ENCODE peak calls at places on chromosomes 12 and 14, in seven cellular contexts. X, F, Z, C, G, J and N are unnamed samples.

GRCh38 chr12:32896438-32897275 is at the start of gene PKP2:
- DNase-seq in X (peak; percentile 36), F (peak; percentile 92), Z (peak; percentile 97), C (peak; percentile 81), G (peak; percentile 92), J (no peak), N (no peak)

GRCh38 chr12:89228466-89228865 is 123.8 kb downstream of the DUSP6 start:
- DNase-seq in X (no peak), F (no peak), Z (no peak), C (no peak), G (no peak), J (no peak), N (no peak)

GRCh38 chr14:55915464-55915863 is 202.7 kb upstream of the PELI2 start:
- DNase-seq in X (peak; percentile 19), F (no peak), Z (no peak), C (no peak), G (no peak), J (no peak), N (no peak)

GRCh38 chr12:27843714-27844245 is 63.7 kb upstream of the MANSC4 start:
- DNase-seq in X (no peak), F (peak; percentile 33), Z (no peak), C (no peak), G (no peak), J (no peak), N (no peak)

GRCh38 chr14:61872452-61872851 is 110.2 kb downstream of the SNAPC1 start:
- DNase-seq in X (no peak), F (no peak), Z (no peak), C (no peak), G (no peak), J (peak; percentile 14), N (no peak)

GRCh38 chr12:60689137-60689536 is 1093.3 kb downstream of the SLC16A7 start:
- DNase-seq in X (no peak), F (no peak), Z (peak; percentile 72), C (no peak), G (no peak), J (peak; percentile 2), N (no peak)

GRCh38 chr12:63410197-63410596 is 258.1 kb downstream of the DPY19L2 start:
- DNase-seq in X (peak; percentile 83), F (no peak), Z (no peak), C (no peak), G (no peak), J (no peak), N (no peak)

GRCh38 chr12:70724444-70724843 is 87.2 kb upstream of the PTPRB start:
- DNase-seq in X (peak; percentile 55), F (no peak), Z (no peak), C (no peak), G (no peak), J (peak; percentile 19), N (no peak)

GRCh38 chr12:114925076-114925475 is 241.1 kb upstream of the TBX3 start:
- DNase-seq in X (no peak), F (no peak), Z (no peak), C (no peak), G (no peak), J (no peak), N (no peak)

GRCh38 chr14:86057018-86057667 is 527.2 kb downstream of the FLRT2 start:
- DNase-seq in X (peak; percentile 36), F (peak; percentile 55), Z (peak; percentile 63), C (no peak), G (peak; percentile 10), J (peak; percentile 22), N (no peak)

GRCh38 chr14:69535230-69535848 is 39.3 kb downstream of the CCDC177 start:
- DNase-seq in X (peak; percentile 34), F (peak; percentile 72), Z (peak; percentile 91), C (peak; percentile 41), G (peak; percentile 34), J (no peak), N (peak; percentile 62)

GRCh38 chr12:132772551-132772950 is 10.9 kb upstream of the ANKLE2 start:
- DNase-seq in X (no peak), F (no peak), Z (no peak), C (no peak), G (no peak), J (peak; percentile 80), N (no peak)

GRCh38 chr12:26113194-26113654 is 11.6 kb downstream of the BHLHE41 start:
- DNase-seq in X (no peak), F (no peak), Z (no peak), C (no peak), G (peak; percentile 38), J (no peak), N (no peak)

GRCh38 chr14:38405851-38406630 is 150.1 kb upstream of the CLEC14A start:
- DNase-seq in X (peak; percentile 54), F (no peak), Z (peak; percentile 66), C (no peak), G (no peak), J (no peak), N (no peak)

GRCh38 chr14:49314756-49315155 is 271.4 kb downstream of the RPS29 start:
- DNase-seq in X (no peak), F (no peak), Z (no peak), C (no peak), G (no peak), J (no peak), N (no peak)

GRCh38 chr14:94542111-94542810 is 19.0 kb upstream of the SERPINA4 start:
- DNase-seq in X (peak; percentile 26), F (no peak), Z (no peak), C (no peak), G (no peak), J (no peak), N (peak; percentile 34)

GRCh38 chr12:52254965-52255751 is 19.3 kb upstream of the KRT86 start:
- DNase-seq in X (no peak), F (no peak), Z (no peak), C (no peak), G (no peak), J (no peak), N (no peak)

GRCh38 chr12:102169922-102170698 is 27.5 kb downstream of the PMCH start:
- DNase-seq in X (peak; percentile 69), F (peak; percentile 43), Z (no peak), C (no peak), G (peak; percentile 15), J (peak; percentile 24), N (no peak)

GRCh38 chr12:105611340-105611739 is 280.8 kb downstream of the C12orf75 start:
- DNase-seq in X (no peak), F (no peak), Z (no peak), C (no peak), G (no peak), J (no peak), N (no peak)

GRCh38 chr14:21408152-21408551 is 24.3 kb upstream of the SUPT16H start:
- DNase-seq in X (no peak), F (no peak), Z (no peak), C (no peak), G (no peak), J (no peak), N (no peak)

GRCh38 chr14:52650774-52651173 is 44.6 kb downstream of the ERO1A start:
- DNase-seq in X (no peak), F (no peak), Z (no peak), C (no peak), G (no peak), J (no peak), N (no peak)

GRCh38 chr12:11621797-11622423 is 27.6 kb upstream of the ETV6 start:
- DNase-seq in X (peak; percentile 24), F (no peak), Z (peak; percentile 76), C (no peak), G (no peak), J (peak; percentile 70), N (no peak)
- TF ChIP-seq CTCF in X (no peak), F (no peak), Z (peak; percentile 52), C (no peak), G (no peak), J (peak; percentile 72), N (peak; percentile 56)

GRCh38 chr14:41605550-41606248 is 977 bp upstream of the LRFN5 start:
- DNase-seq in X (no peak), F (peak; percentile 56), Z (peak; percentile 91), C (no peak), G (no peak), J (no peak), N (no peak)
- H3K27ac ChIP-seq in X (no peak overlapping the region), F (peak overlapping the region; percentile 89), Z (no peak overlapping the region), C (no peak overlapping the region), G (no peak overlapping the region), J (no peak overlapping the region), N (peak overlapping the region; percentile 59)

DNA sequence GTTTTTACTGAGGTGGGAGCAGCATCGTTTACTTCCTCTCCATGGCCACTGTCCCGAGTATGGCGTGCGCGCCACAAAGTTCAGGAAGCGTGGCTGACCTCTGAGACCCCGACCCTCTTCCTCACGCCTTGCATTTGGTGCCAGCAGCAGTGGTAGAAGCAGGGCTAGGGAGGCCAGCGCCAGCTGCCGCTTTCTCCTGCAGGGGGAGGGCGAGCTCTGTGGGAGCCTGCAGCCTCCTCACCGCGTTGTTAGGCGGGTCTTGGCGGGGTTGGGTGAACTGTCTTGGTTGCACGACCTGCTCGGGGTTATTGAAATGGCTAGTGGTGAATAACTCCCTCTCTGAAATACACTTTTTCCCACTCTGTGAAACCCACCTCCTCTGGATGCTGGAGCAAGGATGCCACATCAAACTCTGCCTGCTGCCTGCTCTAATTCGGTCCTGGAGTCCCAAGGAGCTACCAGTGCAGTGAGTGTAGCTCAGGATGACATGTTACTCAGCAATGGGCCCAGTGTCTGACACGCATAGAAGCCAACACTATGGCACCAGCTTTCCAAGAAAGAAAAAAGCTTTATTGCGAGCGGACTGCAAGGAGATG is 22.3 kb upstream of the TDRD9 start:
- DNase-seq in X (peak; percentile 15), F (no peak), Z (peak; percentile 86), C (no peak), G (no peak), J (no peak), N (no peak)
- TF ChIP-seq CTCF in X (peak; percentile 30), F (no peak), Z (peak; percentile 63), C (no peak), G (no peak), J (peak; percentile 31), N (peak; percentile 20)

GRCh38 chr14:35628989-35629388 is 95.0 kb downstream of the INSM2 start:
- DNase-seq in X (no peak), F (no peak), Z (no peak), C (no peak), G (no peak), J (no peak), N (no peak)

GRCh38 chr14:35637269-35637668 is 103.3 kb downstream of the INSM2 start:
- DNase-seq in X (no peak), F (no peak), Z (no peak), C (no peak), G (no peak), J (no peak), N (no peak)

GRCh38 chr14:35631071-35631805 is 97.3 kb downstream of the INSM2 start:
- DNase-seq in X (no peak), F (no peak), Z (no peak), C (no peak), G (no peak), J (no peak), N (no peak)

DNA sequence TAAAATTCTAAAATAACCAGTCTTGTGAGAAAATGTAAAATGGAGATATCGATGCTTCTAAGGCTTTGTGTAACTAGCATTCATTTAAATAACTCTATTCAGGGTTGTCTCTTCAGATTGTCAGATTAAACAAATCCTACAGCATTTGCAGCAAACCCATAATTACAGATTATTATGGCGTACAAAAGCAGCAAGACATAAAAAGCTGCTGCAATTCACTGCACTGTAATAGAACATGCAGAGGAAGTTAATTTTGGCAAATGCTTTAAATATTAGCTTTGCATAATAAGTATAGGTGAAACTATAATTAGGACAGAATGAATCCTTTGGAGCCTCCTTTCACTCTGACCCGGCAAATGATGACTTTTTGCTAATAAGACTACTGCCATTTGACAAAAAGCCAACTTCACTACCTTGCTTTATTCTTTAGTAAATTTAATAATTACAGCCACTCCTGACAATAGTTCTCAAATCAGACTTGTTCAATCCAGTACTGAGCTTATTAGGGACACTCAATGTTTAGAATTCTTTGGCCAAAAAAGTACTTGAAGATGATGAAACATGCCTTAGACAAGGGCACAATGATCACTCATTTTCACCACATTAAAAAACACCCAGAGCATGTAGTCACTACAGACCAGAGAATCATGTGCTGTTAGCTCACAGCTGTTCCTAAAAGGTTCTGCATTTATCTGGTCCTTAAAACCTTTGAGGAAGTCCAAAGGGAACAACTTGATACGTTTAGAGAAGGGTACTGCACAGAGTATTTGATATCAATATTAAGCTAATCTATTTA is 98.5 kb downstream of the INSM2 start:
- DNase-seq in X (no peak), F (no peak), Z (no peak), C (no peak), G (no peak), J (no peak), N (no peak)
- H3K27ac ChIP-seq in X (no peak overlapping the region), F (no peak overlapping the region), Z (no peak overlapping the region), C (no peak overlapping the region), G (no peak overlapping the region), J (no peak overlapping the region), N (no peak overlapping the region)